ENCODE peak calls at places on chromosomes 1 and 21, in six cellular contexts. Q is Right ventricle myocardium inferior; Y is aorta; J is lower lobe of right lung; H is activated T-cell treated with anti-CD3 and anti-CD28 coated beads, Interleukin-2, amount 50 U/mL, for 72 hours; K is effector memory CD8-positive, alpha-beta T cell. R is an unnamed sample.

GRCh38 chr1:44919387-44919786 is 67.0 kb downstream of the EIF2B3 start:
- ATAC-seq in K (no peak), Y (no peak), H (no peak), J (no peak), Q (no peak), R (no peak)

GRCh38 chr21:39934895-39935294 is 67.7 kb downstream of the PCP4 start:
- ATAC-seq in K (no peak), Q (no peak), H (no peak), Y (no peak), J (no peak), R (no peak)

GRCh38 chr1:219283541-219283940 is 109.9 kb downstream of the LYPLAL1 start:
- ATAC-seq in K (no peak), Q (no peak), H (no peak), J (no peak), Y (no peak), R (no peak)

GRCh38 chr1:186454996-186455395 is 5.9 kb downstream of the PDC start:
- ATAC-seq in K (no peak), Y (no peak), Q (no peak), J (no peak), H (no peak), R (no peak)

GRCh38 chr1:8411803-8412182 is 93.9 kb downstream of the SLC45A1 start:
- ATAC-seq in J (no peak), Y (no peak), Q (no peak), K (no peak), H (no peak), R (no peak)

GRCh38 chr1:1121611-1122077 is 5.8 kb upstream of the C1orf159 start:
- ATAC-seq in J (peak), H (peak), K (no peak), Q (peak), Y (no peak), R (peak)

GRCh38 chr1:91450260-91450659 is 45.6 kb upstream of the HFM1 start:
- ATAC-seq in H (no peak), K (no peak), J (no peak), Y (no peak), Q (no peak), R (no peak)

GRCh38 chr1:15090373-15090772 is 63.2 kb upstream of the TMEM51 start:
- ATAC-seq in Y (no peak), Q (peak), K (no peak), H (no peak), J (peak), R (peak)

GRCh38 chr1:227131193-227131592 is 187.1 kb downstream of the CDC42BPA start:
- ATAC-seq in H (no peak), Q (no peak), K (no peak), Y (no peak), J (no peak), R (peak)

GRCh38 chr1:27361044-27361402 is 5.7 kb downstream of the MAP3K6 start:
- ATAC-seq in H (no peak), J (no peak), Y (no peak), Q (no peak), K (no peak), R (no peak)

GRCh38 chr1:3651011-3651938 is 1.0 kb upstream of the TP73 start:
- ATAC-seq in H (no peak), J (peak), K (no peak), Q (no peak), Y (peak), R (no peak)

GRCh38 chr1:44037154-44037553 is 5.9 kb upstream of the SLC6A9 start:
- ATAC-seq in Y (no peak), K (no peak), Q (no peak), H (no peak), J (no peak), R (no peak)

GRCh38 chr1:160916666-160917065 is 31.7 kb upstream of the ITLN1 start:
- ATAC-seq in K (no peak), Y (no peak), Q (no peak), J (no peak), H (no peak), R (no peak)

GRCh38 chr1:74197255-74197654 is 721 bp downstream of the LRRIQ3 start:
- ATAC-seq in J (no peak), K (no peak), Y (no peak), H (no peak), Q (no peak), R (no peak)

GRCh38 chr1:204647114-204647804 is 38.3 kb downstream of the LRRN2 start:
- ATAC-seq in J (no peak), K (no peak), Y (no peak), Q (no peak), H (no peak), R (no peak)

GRCh38 chr1:27345272-27345671 is 3.5 kb downstream of the SYTL1 start:
- ATAC-seq in K (no peak), J (no peak), H (no peak), Q (no peak), Y (no peak), R (no peak)

GRCh38 chr1:10586125-10586524 is 111.4 kb downstream of the PEX14 start:
- ATAC-seq in H (no peak), Y (no peak), K (no peak), Q (no peak), J (no peak), R (no peak)

GRCh38 chr1:225710804-225711203 is 57.9 kb upstream of the ENAH start:
- ATAC-seq in Q (no peak), K (no peak), Y (no peak), J (no peak), H (no peak), R (peak)

GRCh38 chr1:20366766-20367602 is 76.3 kb downstream of the VWA5B1 start:
- ATAC-seq in Y (no peak), H (peak), Q (peak), K (no peak), J (peak), R (peak)

GRCh38 chr1:225735252-225736149 is 42.1 kb upstream of the SRP9 start:
- ATAC-seq in Y (peak), Q (peak), J (peak), K (no peak), H (no peak), R (peak)

GRCh38 chr1:64748706-64749105 is 3.8 kb downstream of the RAVER2 start:
- ATAC-seq in Y (no peak), Q (no peak), J (no peak), H (no peak), K (no peak), R (no peak)

R was measured in gastroesophageal sphincter.